ENCODE peak calls at places on chromosomes 11 and 22, in seven cellular contexts. E is HepG2, J is PC-3, U is hepatocyte, S is OCI-LY7, W is astrocyte, N is DND-41. H is an unnamed sample. For H3K79me2, the result is how much of the 10 kb centered on the place peaks cover.

GRCh38 chr22:44336962-44337657 is 24.4 kb upstream of the SHISAL1 start:
- DNase-seq in E (no peak), J (no peak), U (no peak), S (no peak), W (no peak), N (no peak), H (no peak)

GRCh38 chr11:33040127-33040861 is 922 bp downstream of the TCP11L1 start:
- DNase-seq in E (no peak), J (peak), U (peak), S (peak), W (peak), N (peak), H (peak)

GRCh38 chr22:40128989-40129388 is 48.7 kb upstream of the TNRC6B start:
- DNase-seq in E (no peak), J (no peak), U (no peak), S (peak), W (no peak), N (peak), H (peak)

GRCh38 chr11:89489930-89490329 is 1.2 kb downstream of the NOX4 start:
- DNase-seq in E (no peak), J (no peak), U (no peak), S (no peak), W (peak), N (no peak), H (no peak)

GRCh38 chr22:22144858-22145257 is 99.7 kb upstream of the VPREB1 start:
- DNase-seq in E (no peak), J (peak), U (no peak), S (no peak), W (no peak), N (no peak), H (peak)

GRCh38 chr22:25067851-25068421 is 115.4 kb downstream of the KIAA1671 start:
- DNase-seq in E (no peak), J (no peak), U (no peak), S (no peak), W (no peak), N (peak), H (no peak)

GRCh38 chr22:31039393-31039792 is 41.7 kb upstream of the SMTN start:
- DNase-seq in E (peak), J (no peak), U (no peak), S (no peak), W (no peak), N (no peak), H (peak)

GRCh38 chr11:112343368-112344039 is 82.8 kb upstream of the PLET1 start:
- DNase-seq in E (no peak), J (peak), U (no peak), S (no peak), W (no peak), N (no peak), H (peak)

GRCh38 chr11:70220136-70220535 is 17.0 kb downstream of the FADD start:
- DNase-seq in E (no peak), J (no peak), U (no peak), S (no peak), W (no peak), N (no peak), H (no peak)

GRCh38 chr22:49305215-49305965 is 522.3 kb downstream of the BRD1 start:
- DNase-seq in E (peak), J (peak), U (peak), S (peak), W (no peak), N (peak), H (no peak)

GRCh38 chr22:46575915-46576555 is 38.6 kb upstream of the CELSR1 start:
- DNase-seq in E (no peak), J (no peak), U (peak), S (no peak), W (no peak), N (no peak), H (no peak)

GRCh38 chr11:26947379-26947844 is 46.5 kb upstream of the FIBIN start:
- DNase-seq in E (no peak), J (no peak), U (peak), S (no peak), W (peak), N (no peak), H (peak)

GRCh38 chr11:128105511-128105910 is 481.8 kb downstream of the ETS1 start:
- DNase-seq in E (no peak), J (no peak), U (no peak), S (no peak), W (no peak), N (no peak), H (no peak)

GRCh38 chr22:20002098-20002497 is 14.5 kb downstream of the ARVCF start:
- DNase-seq in E (no peak), J (no peak), U (no peak), S (no peak), W (no peak), N (no peak), H (no peak)

GRCh38 chr22:36197065-36197440 is 4.6 kb downstream of the APOL4 start:
- DNase-seq in E (no peak), J (no peak), U (peak), S (peak), W (peak), N (peak), H (peak)

GRCh38 chr11:63032451-63032850 is 16.8 kb upstream of the SLC22A8 start:
- DNase-seq in E (no peak), J (no peak), U (no peak), S (no peak), W (no peak), N (no peak), H (no peak)

GRCh38 chr11:113847111-113847510 is 28.3 kb downstream of the USP28 start:
- DNase-seq in E (no peak), J (no peak), U (no peak), S (no peak), W (no peak), N (no peak), H (no peak)

GRCh38 chr11:130578738-130579368 is 130.4 kb downstream of the ADAMTS15 start:
- DNase-seq in E (no peak), J (no peak), U (no peak), S (no peak), W (no peak), N (no peak), H (no peak)

GRCh38 chr22:33975841-33976240 is 55.6 kb upstream of the LARGE1 start:
- DNase-seq in E (no peak), J (no peak), U (no peak), S (no peak), W (no peak), N (no peak), H (no peak)

GRCh38 chr11:78801161-78801884 is 226.7 kb upstream of the NARS2 start:
- DNase-seq in E (no peak), J (peak), U (peak), S (no peak), W (peak), N (no peak), H (peak)

GRCh38 chr11:17532814-17533213 is 11.4 kb downstream of the USH1C start:
- DNase-seq in E (peak), J (no peak), U (no peak), S (no peak), W (no peak), N (no peak), H (no peak)

GRCh38 chr22:40426671-40427070 is 56.3 kb downstream of the SGSM3 start:
- DNase-seq in E (no peak), J (no peak), U (no peak), S (no peak), W (peak), N (no peak), H (peak)

GRCh38 chr11:1078191-1078601 is 3.5 kb downstream of the MUC2 start:
- DNase-seq in E (no peak), J (no peak), U (no peak), S (no peak), W (no peak), N (no peak), H (no peak)

GRCh38 chr22:27669798-27670599 is 131.6 kb downstream of the MN1 start:
- DNase-seq in E (peak), J (peak), U (peak), S (no peak), W (no peak), N (no peak), H (no peak)

GRCh38 chr22:17366830-17367229 is 2.4 kb upstream of the CECR2 start:
- DNase-seq in E (no peak), J (no peak), U (peak), S (peak), W (no peak), N (peak), H (peak)

GRCh38 chr11:126332221-126332711 is 23.2 kb upstream of the ST3GAL4 start:
- DNase-seq in E (no peak), J (peak), U (no peak), S (no peak), W (peak), N (no peak), H (peak)

GRCh38 chr11:132471491-132471890 is 1060.8 kb downstream of the OPCML start:
- DNase-seq in E (no peak), J (no peak), U (no peak), S (no peak), W (peak), N (no peak), H (peak)

GRCh38 chr11:125402436-125402835 is 93.6 kb downstream of the FEZ1 start:
- DNase-seq in E (no peak), J (peak), U (peak), S (no peak), W (peak), N (no peak), H (peak)

GRCh38 chr11:75063732-75064314 is 32.9 kb downstream of the OR2AT4 start:
- DNase-seq in E (no peak), J (peak), U (no peak), S (no peak), W (no peak), N (no peak), H (peak)

GRCh38 chr22:49756656-49757055 is 71.0 kb downstream of the BRD1 start:
- DNase-seq in E (no peak), J (no peak), U (no peak), S (no peak), W (no peak), N (no peak), H (no peak)

GRCh38 chr22:39233736-39234120 is 11.1 kb downstream of the PDGFB start:
- DNase-seq in E (no peak), J (no peak), U (no peak), S (no peak), W (no peak), N (no peak), H (no peak)

GRCh38 chr11:31529701-31530100 is 20.1 kb downstream of the ELP4 start:
- DNase-seq in E (no peak), J (no peak), U (no peak), S (no peak), W (no peak), N (no peak), H (no peak)

GRCh38 chr11:12207384-12208150 is 97.2 kb downstream of the MICAL2 start:
- DNase-seq in E (no peak), J (peak), U (no peak), S (no peak), W (peak), N (no peak), H (peak)

GRCh38 chr22:47452184-47452583 is 689.7 kb downstream of the TBC1D22A start:
- DNase-seq in E (peak), J (peak), U (no peak), S (peak), W (no peak), N (peak), H (no peak)

GRCh38 chr11:62538470-62539237 is 8.0 kb downstream of the AHNAK start:
- DNase-seq in E (no peak), J (no peak), U (no peak), S (peak), W (no peak), N (no peak), H (no peak)

GRCh38 chr11:12079726-12080556 is 30.4 kb upstream of the MICAL2 start:
- DNase-seq in E (peak), J (peak), U (peak), S (no peak), W (peak), N (no peak), H (peak)

GRCh38 chr11:76856111-76856510 is 4.6 kb upstream of the ACER3 start:
- DNase-seq in E (no peak), J (no peak), U (no peak), S (no peak), W (no peak), N (no peak), H (peak)

GRCh38 chr11:76859708-76860233 is 947 bp upstream of the ACER3 start:
- DNase-seq in E (no peak), J (no peak), U (no peak), S (no peak), W (no peak), N (no peak), H (no peak)

GRCh38 chr11:76860539-76861475 is at the start of gene ACER3:
- DNase-seq in E (peak), J (peak), U (peak), S (peak), W (peak), N (peak), H (peak)

GRCh38 chr11:76856571-76856970 is 4.1 kb upstream of the ACER3 start:
- DNase-seq in E (no peak), J (no peak), U (no peak), S (no peak), W (no peak), N (no peak), H (no peak)

GRCh38 chr11:76857776-76858461 is 2.8 kb upstream of the ACER3 start:
- DNase-seq in E (no peak), J (no peak), U (no peak), S (no peak), W (no peak), N (no peak), H (no peak)
- H2AFZ ChIP-seq in E (no peak), J (no peak), U (no peak), S (no peak), W (no peak), N (no peak), H (no peak)

DNA sequence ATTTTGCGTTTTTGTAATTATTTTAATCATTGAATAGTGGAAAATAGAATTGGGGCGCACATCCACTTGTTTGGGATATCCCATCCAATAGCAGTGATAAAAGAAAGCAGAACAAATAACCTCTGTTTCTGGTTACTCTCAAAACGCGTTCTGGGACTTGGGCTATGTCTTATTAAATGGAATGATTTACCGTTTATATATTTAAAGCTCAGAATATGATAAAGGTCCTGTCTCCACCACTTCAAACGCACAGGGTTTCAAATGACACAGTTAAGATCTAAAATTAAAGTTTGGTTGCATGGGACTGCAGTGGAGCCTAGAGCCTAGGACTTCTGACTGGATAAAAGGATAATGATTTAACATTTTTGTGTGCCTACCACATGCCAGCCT is 2.3 kb upstream of the HSPA8 start:
- DNase-seq in E (no peak), J (no peak), U (no peak), S (peak), W (no peak), N (no peak), H (no peak)
- H3K79me2 ChIP-seq in E (under half), J (half or more), U (half or more), S (half or more), W (under half), N (half or more), H (under half)

GRCh38 chr11:119741369-119742262 is 12.6 kb upstream of the NECTIN1 start:
- DNase-seq in E (peak), J (peak), U (peak), S (peak), W (no peak), N (peak), H (no peak)
- H3K4me3 ChIP-seq in E (peak), J (no peak), U (no peak), S (no peak), W (no peak), N (no peak), H (no peak)

GRCh38 chr11:86678296-86678695 is 5.9 kb upstream of the ME3 start:
- DNase-seq in E (no peak), J (no peak), U (no peak), S (no peak), W (no peak), N (no peak), H (no peak)
- H2AFZ ChIP-seq in E (no peak), J (no peak), U (no peak), S (no peak), W (no peak), N (no peak), H (no peak)

GRCh38 chr11:9677951-9678350 is 14.1 kb downstream of the SWAP70 start:
- DNase-seq in E (no peak), J (no peak), U (no peak), S (no peak), W (no peak), N (no peak), H (no peak)
- H3K79me2 ChIP-seq in E (under half), J (under half), U (half or more), S (half or more), W (half or more), N (under half), H (half or more)

GRCh38 chr11:104573431-104573830 is 324.8 kb downstream of the CASP12 start:
- DNase-seq in E (no peak), J (peak), U (no peak), S (no peak), W (peak), N (no peak), H (peak)

GRCh38 chr11:104570088-104570701 is 328.1 kb downstream of the CASP12 start:
- DNase-seq in E (no peak), J (peak), U (no peak), S (no peak), W (peak), N (no peak), H (peak)

DNA sequence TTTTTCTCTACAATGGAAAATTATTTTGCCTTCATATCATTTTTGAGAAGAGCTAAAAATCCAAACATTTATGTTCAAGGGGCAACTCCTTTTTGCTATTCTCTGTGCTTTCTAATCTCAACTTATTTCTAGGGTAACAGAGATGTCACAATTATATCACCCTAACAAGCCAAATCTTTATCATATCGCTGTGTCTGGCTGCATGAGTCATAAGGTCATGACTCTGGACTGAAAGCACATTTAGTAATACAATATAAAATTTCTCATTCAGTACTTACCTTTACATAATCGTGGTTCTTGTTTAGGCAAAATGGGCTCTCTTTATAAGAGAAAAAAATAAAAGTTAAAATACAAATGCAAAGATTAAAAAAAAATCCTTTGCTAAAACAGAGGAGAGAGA is 326.0 kb downstream of the CASP12 start:
- DNase-seq in E (no peak), J (peak), U (no peak), S (no peak), W (peak), N (no peak), H (peak)
- H3K4me3 ChIP-seq in E (no peak), J (no peak), U (no peak), S (no peak), W (no peak), N (no peak), H (no peak)

GRCh38 chr22:38190581-38190980 is 9.0 kb upstream of the PLA2G6 start:
- DNase-seq in E (no peak), J (no peak), U (no peak), S (no peak), W (no peak), N (no peak), H (no peak)

GRCh38 chr22:38184788-38185187 is 3.2 kb upstream of the PLA2G6 start:
- DNase-seq in E (no peak), J (no peak), U (no peak), S (no peak), W (no peak), N (no peak), H (no peak)

GRCh38 chr22:38189104-38189503 is 7.5 kb upstream of the PLA2G6 start:
- DNase-seq in E (no peak), J (no peak), U (no peak), S (no peak), W (no peak), N (no peak), H (no peak)

GRCh38 chr22:38186429-38186828 is 4.8 kb upstream of the PLA2G6 start:
- DNase-seq in E (no peak), J (no peak), U (no peak), S (no peak), W (no peak), N (no peak), H (no peak)

GRCh38 chr22:38187413-38188212 is 6.0 kb upstream of the PLA2G6 start:
- DNase-seq in E (peak), J (peak), U (peak), S (no peak), W (no peak), N (no peak), H (no peak)
- H2AFZ ChIP-seq in E (no peak), J (no peak), U (no peak), S (no peak), W (no peak), N (no peak), H (no peak)